ENCODE peak calls at places on chromosomes 12 and 14, in four cellular contexts. U is A549, L is right lobe of liver, O is thoracic aorta. H is an unnamed sample.

GRCh38 chr14:69715725-69716482 is 51.0 kb upstream of the SRSF5 start:
- DNase-seq in L (no peak), O (peak), U (no peak), H (peak)

GRCh38 chr12:15194947-15195346 is 26.3 kb downstream of the RERG start:
- DNase-seq in U (no peak), L (no peak), O (no peak), H (no peak)

GRCh38 chr12:124399622-124400021 is 104.7 kb downstream of the RFLNA start:
- DNase-seq in O (no peak), U (peak), L (no peak), H (no peak)

GRCh38 chr12:62622177-62622576 is 155.6 kb downstream of the MON2 start:
- DNase-seq in L (no peak), O (no peak), U (no peak), H (no peak)

GRCh38 chr12:91574391-91574790 is 391.8 kb upstream of the DCN start:
- DNase-seq in U (no peak), L (no peak), O (no peak), H (no peak)

GRCh38 chr12:94550964-94551363 is 91.3 kb upstream of the CEP83 start:
- DNase-seq in U (no peak), O (no peak), L (no peak), H (no peak)

GRCh38 chr12:92442782-92443181 is 260.0 kb upstream of the PLEKHG7 start:
- DNase-seq in L (no peak), U (no peak), O (no peak), H (no peak)

GRCh38 chr12:120886194-120887018 is 17.8 kb downstream of the SPPL3 start:
- DNase-seq in U (no peak), O (no peak), L (no peak), H (no peak)

GRCh38 chr12:75816892-75817291 is 214.7 kb downstream of the PHLDA1 start:
- DNase-seq in O (no peak), L (no peak), U (peak), H (no peak)

GRCh38 chr14:56221392-56222128 is 103.3 kb downstream of the PELI2 start:
- DNase-seq in L (no peak), U (no peak), O (no peak), H (no peak)

GRCh38 chr12:45299132-45299692 is 83.3 kb downstream of the ANO6 start:
- DNase-seq in O (no peak), L (no peak), U (no peak), H (no peak)

GRCh38 chr14:52279405-52279804 is 11.9 kb downstream of the PTGDR start:
- DNase-seq in L (no peak), O (no peak), U (peak), H (no peak)

GRCh38 chr14:68987653-68988036 is 8.5 kb upstream of the ACTN1 start:
- DNase-seq in O (no peak), L (no peak), U (peak), H (no peak)

GRCh38 chr12:33455096-33455495 is 15.5 kb upstream of the SYT10 start:
- DNase-seq in U (no peak), O (no peak), L (no peak), H (no peak)
- TF ChIP-seq CTCF in U (no peak), O (no peak), L (no peak), H (no peak)

GRCh38 chr14:22320353-22320733 is 268.7 kb downstream of the DAD1 start:
- DNase-seq in U (no peak), O (no peak), L (no peak), H (no peak)
- TF ChIP-seq CTCF in U (no peak), O (no peak), L (no peak), H (no peak)

GRCh38 chr14:103848720-103849077 is 1.3 kb upstream of the PPP1R13B start:
- DNase-seq in L (no peak), U (no peak), O (no peak), H (no peak)
- TF ChIP-seq CTCF in L (no peak), U (no peak), O (no peak), H (no peak)

DNA sequence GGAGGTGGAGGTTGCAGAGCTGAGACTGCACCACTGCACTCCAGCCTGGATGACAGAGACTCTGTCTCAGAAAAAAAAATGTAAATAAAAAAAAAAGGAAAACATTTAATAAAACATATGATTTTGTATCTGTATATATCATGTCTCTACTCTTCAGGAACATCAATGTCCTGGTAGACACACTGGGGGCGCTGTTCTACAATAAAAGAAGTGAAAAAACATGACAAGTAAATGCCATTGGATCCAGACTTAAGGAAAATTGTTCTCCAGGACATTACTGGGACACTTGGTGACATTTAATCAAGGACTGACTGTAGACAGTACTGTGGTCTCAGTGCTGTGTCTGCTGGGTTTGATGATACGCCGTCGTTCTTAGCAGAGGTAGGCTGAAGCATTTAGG is 15.5 kb upstream of the KLC1 start:
- DNase-seq in L (no peak), U (no peak), O (no peak), H (no peak)
- TF ChIP-seq CTCF in L (no peak), U (peak), O (no peak), H (no peak)

DNA sequence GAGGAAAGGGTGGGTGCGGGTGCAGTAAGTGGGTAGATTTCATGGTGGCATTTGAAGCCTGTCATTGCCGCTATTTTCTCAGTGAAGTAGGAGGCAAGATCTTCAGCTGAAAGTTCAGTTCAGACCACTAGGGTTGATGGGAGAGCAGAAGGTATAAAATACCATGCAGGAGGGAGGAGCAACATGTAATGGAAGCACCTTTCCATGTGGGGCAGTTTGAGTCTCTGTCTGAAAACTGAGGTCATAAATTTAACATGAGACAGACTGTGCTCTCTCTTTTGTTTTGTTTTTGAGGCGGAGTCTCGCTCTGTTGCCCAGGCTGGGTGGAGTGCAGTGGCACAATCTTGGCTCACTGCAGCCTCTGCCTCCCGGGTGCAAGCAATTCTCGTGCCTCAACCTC is 22.7 kb downstream of the LRRC74A start:
- DNase-seq in L (no peak), O (no peak), U (peak), H (no peak)
- TF ChIP-seq CTCF in L (no peak), O (no peak), U (no peak), H (no peak)